ENCODE peak calls at places on chromosomes 2 and 18, in nine cellular contexts. One of them, this sample, is unnamed.

GRCh38 chr2:231679906-231680283 is 28.4 kb upstream of the PTMA start:
- DNase-seq in EL: no peak
- DNase-seq in BJ: no peak
- DNase-seq in islet precursor cell: no peak
- DNase-seq in midbrain: no peak
- DNase-seq in activated CD4-positive, alpha-beta T cell treated with anti-CD3 and anti-CD28 coated beads, Interleukin-2, amount 50 U/mL, for 4 hours: no peak
- DNase-seq in hippocampal formation: no peak
- DNase-seq in AG04449: no peak
- DNase-seq in neuronal stem cell: no peak
- DNase-seq in this sample: no peak

GRCh38 chr2:119584469-119584868 is 40.2 kb downstream of the CFAP221 start:
- DNase-seq in EL: no peak
- DNase-seq in BJ: no peak
- DNase-seq in islet precursor cell: no peak
- DNase-seq in midbrain: no peak
- DNase-seq in activated CD4-positive, alpha-beta T cell treated with anti-CD3 and anti-CD28 coated beads, Interleukin-2, amount 50 U/mL, for 4 hours: no peak
- DNase-seq in hippocampal formation: no peak
- DNase-seq in AG04449: no peak
- DNase-seq in neuronal stem cell: no peak
- DNase-seq in this sample: no peak

GRCh38 chr2:30287857-30288513 is 56.7 kb downstream of the LBH start:
- DNase-seq in EL: no peak
- DNase-seq in BJ: no peak
- DNase-seq in islet precursor cell: no peak
- DNase-seq in midbrain: no peak
- DNase-seq in activated CD4-positive, alpha-beta T cell treated with anti-CD3 and anti-CD28 coated beads, Interleukin-2, amount 50 U/mL, for 4 hours: no peak
- DNase-seq in hippocampal formation: no peak
- DNase-seq in AG04449: no peak
- DNase-seq in neuronal stem cell: no peak
- DNase-seq in this sample: no peak

GRCh38 chr2:60880633-60880987 is 764 bp upstream of the REL start:
- DNase-seq in EL: peak
- DNase-seq in BJ: no peak
- DNase-seq in islet precursor cell: no peak
- DNase-seq in midbrain: no peak
- DNase-seq in activated CD4-positive, alpha-beta T cell treated with anti-CD3 and anti-CD28 coated beads, Interleukin-2, amount 50 U/mL, for 4 hours: no peak
- DNase-seq in hippocampal formation: no peak
- DNase-seq in AG04449: no peak
- DNase-seq in neuronal stem cell: peak
- DNase-seq in this sample: no peak

GRCh38 chr2:42673989-42674564 is 89.9 kb downstream of the OXER1 start:
- DNase-seq in EL: no peak
- DNase-seq in BJ: no peak
- DNase-seq in islet precursor cell: no peak
- DNase-seq in midbrain: no peak
- DNase-seq in activated CD4-positive, alpha-beta T cell treated with anti-CD3 and anti-CD28 coated beads, Interleukin-2, amount 50 U/mL, for 4 hours: no peak
- DNase-seq in hippocampal formation: no peak
- DNase-seq in AG04449: no peak
- DNase-seq in neuronal stem cell: no peak
- DNase-seq in this sample: no peak

GRCh38 chr18:76953186-76953982 is 131.0 kb downstream of the ZNF236 start:
- DNase-seq in EL: no peak
- DNase-seq in BJ: no peak
- DNase-seq in islet precursor cell: no peak
- DNase-seq in midbrain: peak
- DNase-seq in activated CD4-positive, alpha-beta T cell treated with anti-CD3 and anti-CD28 coated beads, Interleukin-2, amount 50 U/mL, for 4 hours: no peak
- DNase-seq in hippocampal formation: no peak
- DNase-seq in AG04449: no peak
- DNase-seq in neuronal stem cell: no peak
- DNase-seq in this sample: no peak

GRCh38 chr2:150859162-150859561 is 371.7 kb upstream of the RND3 start:
- DNase-seq in EL: no peak
- DNase-seq in BJ: no peak
- DNase-seq in islet precursor cell: no peak
- DNase-seq in midbrain: no peak
- DNase-seq in activated CD4-positive, alpha-beta T cell treated with anti-CD3 and anti-CD28 coated beads, Interleukin-2, amount 50 U/mL, for 4 hours: no peak
- DNase-seq in hippocampal formation: no peak
- DNase-seq in AG04449: no peak
- DNase-seq in neuronal stem cell: no peak
- DNase-seq in this sample: no peak

GRCh38 chr2:144583362-144583692 is 63.4 kb upstream of the ZEB2 start:
- DNase-seq in EL: no peak
- DNase-seq in BJ: no peak
- DNase-seq in islet precursor cell: no peak
- DNase-seq in midbrain: no peak
- DNase-seq in activated CD4-positive, alpha-beta T cell treated with anti-CD3 and anti-CD28 coated beads, Interleukin-2, amount 50 U/mL, for 4 hours: no peak
- DNase-seq in hippocampal formation: no peak
- DNase-seq in AG04449: no peak
- DNase-seq in neuronal stem cell: no peak
- DNase-seq in this sample: no peak

GRCh38 chr18:55234366-55235093 is 275.3 kb upstream of the CCDC68 start:
- DNase-seq in EL: peak
- DNase-seq in BJ: no peak
- DNase-seq in islet precursor cell: peak
- DNase-seq in midbrain: peak
- DNase-seq in activated CD4-positive, alpha-beta T cell treated with anti-CD3 and anti-CD28 coated beads, Interleukin-2, amount 50 U/mL, for 4 hours: peak
- DNase-seq in hippocampal formation: peak
- DNase-seq in AG04449: peak
- DNase-seq in neuronal stem cell: peak
- DNase-seq in this sample: no peak

GRCh38 chr2:38515155-38516074 is 87.3 kb downstream of the HNRNPLL start:
- DNase-seq in EL: peak
- DNase-seq in BJ: no peak
- DNase-seq in islet precursor cell: peak
- DNase-seq in midbrain: no peak
- DNase-seq in activated CD4-positive, alpha-beta T cell treated with anti-CD3 and anti-CD28 coated beads, Interleukin-2, amount 50 U/mL, for 4 hours: no peak
- DNase-seq in hippocampal formation: no peak
- DNase-seq in AG04449: no peak
- DNase-seq in neuronal stem cell: no peak
- DNase-seq in this sample: no peak

GRCh38 chr2:112683550-112684414 is 37.0 kb upstream of the NT5DC4 start:
- DNase-seq in EL: no peak
- DNase-seq in BJ: no peak
- DNase-seq in islet precursor cell: no peak
- DNase-seq in midbrain: no peak
- DNase-seq in activated CD4-positive, alpha-beta T cell treated with anti-CD3 and anti-CD28 coated beads, Interleukin-2, amount 50 U/mL, for 4 hours: no peak
- DNase-seq in hippocampal formation: no peak
- DNase-seq in AG04449: no peak
- DNase-seq in neuronal stem cell: no peak
- DNase-seq in this sample: no peak

GRCh38 chr18:58300867-58301266 is 256.8 kb downstream of the NEDD4L start:
- DNase-seq in EL: no peak
- DNase-seq in BJ: no peak
- DNase-seq in islet precursor cell: no peak
- DNase-seq in midbrain: no peak
- DNase-seq in activated CD4-positive, alpha-beta T cell treated with anti-CD3 and anti-CD28 coated beads, Interleukin-2, amount 50 U/mL, for 4 hours: no peak
- DNase-seq in hippocampal formation: no peak
- DNase-seq in AG04449: no peak
- DNase-seq in neuronal stem cell: no peak
- DNase-seq in this sample: no peak

GRCh38 chr18:28183418-28184078 is 6.6 kb upstream of the CDH2 start:
- DNase-seq in EL: peak
- DNase-seq in BJ: peak
- DNase-seq in islet precursor cell: peak
- DNase-seq in midbrain: no peak
- DNase-seq in activated CD4-positive, alpha-beta T cell treated with anti-CD3 and anti-CD28 coated beads, Interleukin-2, amount 50 U/mL, for 4 hours: no peak
- DNase-seq in hippocampal formation: no peak
- DNase-seq in AG04449: peak
- DNase-seq in neuronal stem cell: no peak
- DNase-seq in this sample: no peak

GRCh38 chr2:50591642-50592041 is 440.3 kb downstream of the NRXN1 start:
- DNase-seq in EL: no peak
- DNase-seq in BJ: no peak
- DNase-seq in islet precursor cell: no peak
- DNase-seq in midbrain: peak
- DNase-seq in activated CD4-positive, alpha-beta T cell treated with anti-CD3 and anti-CD28 coated beads, Interleukin-2, amount 50 U/mL, for 4 hours: no peak
- DNase-seq in hippocampal formation: peak
- DNase-seq in AG04449: no peak
- DNase-seq in neuronal stem cell: no peak
- DNase-seq in this sample: no peak

GRCh38 chr2:54042908-54043620 is 72.3 kb upstream of the PSME4 start:
- DNase-seq in EL: no peak
- DNase-seq in BJ: no peak
- DNase-seq in islet precursor cell: no peak
- DNase-seq in midbrain: peak
- DNase-seq in activated CD4-positive, alpha-beta T cell treated with anti-CD3 and anti-CD28 coated beads, Interleukin-2, amount 50 U/mL, for 4 hours: no peak
- DNase-seq in hippocampal formation: peak
- DNase-seq in AG04449: no peak
- DNase-seq in neuronal stem cell: no peak
- DNase-seq in this sample: no peak

GRCh38 chr2:213046431-213046830 is 105.0 kb downstream of the IKZF2 start:
- DNase-seq in EL: no peak
- DNase-seq in BJ: no peak
- DNase-seq in islet precursor cell: no peak
- DNase-seq in midbrain: no peak
- DNase-seq in activated CD4-positive, alpha-beta T cell treated with anti-CD3 and anti-CD28 coated beads, Interleukin-2, amount 50 U/mL, for 4 hours: no peak
- DNase-seq in hippocampal formation: no peak
- DNase-seq in AG04449: no peak
- DNase-seq in neuronal stem cell: no peak
- DNase-seq in this sample: no peak

GRCh38 chr18:3248670-3249359 is 1.2 kb downstream of the MYL12A start:
- DNase-seq in EL: peak
- DNase-seq in BJ: no peak
- DNase-seq in islet precursor cell: no peak
- DNase-seq in midbrain: no peak
- DNase-seq in activated CD4-positive, alpha-beta T cell treated with anti-CD3 and anti-CD28 coated beads, Interleukin-2, amount 50 U/mL, for 4 hours: no peak
- DNase-seq in hippocampal formation: no peak
- DNase-seq in AG04449: no peak
- DNase-seq in neuronal stem cell: no peak
- DNase-seq in this sample: no peak

GRCh38 chr2:47741101-47741500 is 41.8 kb upstream of the MSH6 start:
- DNase-seq in EL: no peak
- DNase-seq in BJ: no peak
- DNase-seq in islet precursor cell: no peak
- DNase-seq in midbrain: no peak
- DNase-seq in activated CD4-positive, alpha-beta T cell treated with anti-CD3 and anti-CD28 coated beads, Interleukin-2, amount 50 U/mL, for 4 hours: no peak
- DNase-seq in hippocampal formation: no peak
- DNase-seq in AG04449: no peak
- DNase-seq in neuronal stem cell: no peak
- DNase-seq in this sample: no peak

GRCh38 chr2:60505861-60506260 is 47.6 kb downstream of the BCL11A start:
- DNase-seq in EL: no peak
- DNase-seq in BJ: no peak
- DNase-seq in islet precursor cell: no peak
- DNase-seq in midbrain: no peak
- DNase-seq in activated CD4-positive, alpha-beta T cell treated with anti-CD3 and anti-CD28 coated beads, Interleukin-2, amount 50 U/mL, for 4 hours: no peak
- DNase-seq in hippocampal formation: no peak
- DNase-seq in AG04449: no peak
- DNase-seq in neuronal stem cell: no peak
- DNase-seq in this sample: no peak

GRCh38 chr2:157839162-157839801 is 36.8 kb downstream of the ACVR1 start:
- DNase-seq in EL: peak
- DNase-seq in BJ: no peak
- DNase-seq in islet precursor cell: peak
- DNase-seq in midbrain: no peak
- DNase-seq in activated CD4-positive, alpha-beta T cell treated with anti-CD3 and anti-CD28 coated beads, Interleukin-2, amount 50 U/mL, for 4 hours: no peak
- DNase-seq in hippocampal formation: no peak
- DNase-seq in AG04449: no peak
- DNase-seq in neuronal stem cell: peak
- DNase-seq in this sample: no peak

GRCh38 chr2:242031481-242032019 is 162.0 kb downstream of the RTP5 start:
- DNase-seq in EL: peak
- DNase-seq in BJ: peak
- DNase-seq in islet precursor cell: peak
- DNase-seq in midbrain: no peak
- DNase-seq in activated CD4-positive, alpha-beta T cell treated with anti-CD3 and anti-CD28 coated beads, Interleukin-2, amount 50 U/mL, for 4 hours: peak
- DNase-seq in hippocampal formation: no peak
- DNase-seq in AG04449: peak
- DNase-seq in neuronal stem cell: no peak
- DNase-seq in this sample: no peak

GRCh38 chr2:31475692-31476091 is 61.1 kb upstream of the XDH start:
- DNase-seq in EL: peak
- DNase-seq in BJ: peak
- DNase-seq in islet precursor cell: no peak
- DNase-seq in midbrain: no peak
- DNase-seq in activated CD4-positive, alpha-beta T cell treated with anti-CD3 and anti-CD28 coated beads, Interleukin-2, amount 50 U/mL, for 4 hours: no peak
- DNase-seq in hippocampal formation: no peak
- DNase-seq in AG04449: peak
- DNase-seq in neuronal stem cell: no peak
- DNase-seq in this sample: no peak

GRCh38 chr2:205276071-205276777 is 406.1 kb upstream of the NRP2 start:
- DNase-seq in EL: no peak
- DNase-seq in BJ: no peak
- DNase-seq in islet precursor cell: no peak
- DNase-seq in midbrain: no peak
- DNase-seq in activated CD4-positive, alpha-beta T cell treated with anti-CD3 and anti-CD28 coated beads, Interleukin-2, amount 50 U/mL, for 4 hours: no peak
- DNase-seq in hippocampal formation: no peak
- DNase-seq in AG04449: no peak
- DNase-seq in neuronal stem cell: peak
- DNase-seq in this sample: no peak

GRCh38 chr2:8133331-8133730 is 548.5 kb upstream of the ID2 start:
- DNase-seq in EL: no peak
- DNase-seq in BJ: no peak
- DNase-seq in islet precursor cell: peak
- DNase-seq in midbrain: no peak
- DNase-seq in activated CD4-positive, alpha-beta T cell treated with anti-CD3 and anti-CD28 coated beads, Interleukin-2, amount 50 U/mL, for 4 hours: no peak
- DNase-seq in hippocampal formation: no peak
- DNase-seq in AG04449: no peak
- DNase-seq in neuronal stem cell: no peak
- DNase-seq in this sample: no peak

GRCh38 chr2:190182071-190182524 is 119.6 kb upstream of the MSTN start:
- DNase-seq in EL: no peak
- DNase-seq in BJ: no peak
- DNase-seq in islet precursor cell: no peak
- DNase-seq in midbrain: peak
- DNase-seq in activated CD4-positive, alpha-beta T cell treated with anti-CD3 and anti-CD28 coated beads, Interleukin-2, amount 50 U/mL, for 4 hours: no peak
- DNase-seq in hippocampal formation: peak
- DNase-seq in AG04449: no peak
- DNase-seq in neuronal stem cell: no peak
- DNase-seq in this sample: no peak

GRCh38 chr18:74427442-74428112 is 29.5 kb downstream of the DIPK1C start:
- DNase-seq in EL: no peak
- DNase-seq in BJ: no peak
- DNase-seq in islet precursor cell: no peak
- DNase-seq in midbrain: no peak
- DNase-seq in activated CD4-positive, alpha-beta T cell treated with anti-CD3 and anti-CD28 coated beads, Interleukin-2, amount 50 U/mL, for 4 hours: no peak
- DNase-seq in hippocampal formation: no peak
- DNase-seq in AG04449: no peak
- DNase-seq in neuronal stem cell: no peak
- DNase-seq in this sample: no peak

GRCh38 chr2:1140389-1141003 is 189.8 kb downstream of the SNTG2 start:
- DNase-seq in EL: peak
- DNase-seq in BJ: no peak
- DNase-seq in islet precursor cell: peak
- DNase-seq in midbrain: no peak
- DNase-seq in activated CD4-positive, alpha-beta T cell treated with anti-CD3 and anti-CD28 coated beads, Interleukin-2, amount 50 U/mL, for 4 hours: no peak
- DNase-seq in hippocampal formation: no peak
- DNase-seq in AG04449: no peak
- DNase-seq in neuronal stem cell: peak
- DNase-seq in this sample: peak

GRCh38 chr2:241153616-241154015 is 3.3 kb downstream of the PPP1R7 start:
- DNase-seq in EL: peak
- DNase-seq in BJ: no peak
- DNase-seq in islet precursor cell: no peak
- DNase-seq in midbrain: no peak
- DNase-seq in activated CD4-positive, alpha-beta T cell treated with anti-CD3 and anti-CD28 coated beads, Interleukin-2, amount 50 U/mL, for 4 hours: no peak
- DNase-seq in hippocampal formation: no peak
- DNase-seq in AG04449: no peak
- DNase-seq in neuronal stem cell: no peak
- DNase-seq in this sample: no peak

GRCh38 chr18:12606592-12607315 is 51.2 kb downstream of the SPIRE1 start:
- DNase-seq in EL: peak
- DNase-seq in BJ: no peak
- DNase-seq in islet precursor cell: no peak
- DNase-seq in midbrain: peak
- DNase-seq in activated CD4-positive, alpha-beta T cell treated with anti-CD3 and anti-CD28 coated beads, Interleukin-2, amount 50 U/mL, for 4 hours: no peak
- DNase-seq in hippocampal formation: peak
- DNase-seq in AG04449: no peak
- DNase-seq in neuronal stem cell: no peak
- DNase-seq in this sample: no peak

GRCh38 chr2:146415291-146415690 is 1429.5 kb upstream of the ACVR2A start:
- DNase-seq in EL: no peak
- DNase-seq in BJ: no peak
- DNase-seq in islet precursor cell: no peak
- DNase-seq in midbrain: no peak
- DNase-seq in activated CD4-positive, alpha-beta T cell treated with anti-CD3 and anti-CD28 coated beads, Interleukin-2, amount 50 U/mL, for 4 hours: no peak
- DNase-seq in hippocampal formation: no peak
- DNase-seq in AG04449: no peak
- DNase-seq in neuronal stem cell: no peak
- DNase-seq in this sample: no peak

GRCh38 chr18:42068030-42068429 is 113.0 kb downstream of the PIK3C3 start:
- DNase-seq in EL: no peak
- DNase-seq in BJ: no peak
- DNase-seq in islet precursor cell: no peak
- DNase-seq in midbrain: no peak
- DNase-seq in activated CD4-positive, alpha-beta T cell treated with anti-CD3 and anti-CD28 coated beads, Interleukin-2, amount 50 U/mL, for 4 hours: no peak
- DNase-seq in hippocampal formation: no peak
- DNase-seq in AG04449: no peak
- DNase-seq in neuronal stem cell: no peak
- DNase-seq in this sample: no peak